ENCODE peak calls at places on chromosome 21, in five cellular contexts. U, Q, E, B and V are unnamed samples. For H3K4me1, the result is how much of the 10 kb centered on the place peaks cover.

GRCh38 chr21:25496825-25497482 is 110.3 kb downstream of the MRPL39 start:
- DNase-seq in U (no peak), Q (no peak), E (no peak), B (no peak), V (no peak)

GRCh38 chr21:43001316-43001715 is 27.0 kb downstream of the PKNOX1 start:
- DNase-seq in U (no peak), Q (no peak), E (no peak), B (no peak), V (no peak)

GRCh38 chr21:45004481-45005263 is 64.8 kb downstream of the SLX9 start:
- DNase-seq in U (no peak), Q (no peak), E (peak), B (no peak), V (no peak)

GRCh38 chr21:44927587-44928461 is 7.1 kb upstream of the ITGB2 start:
- DNase-seq in U (peak), Q (peak), E (peak), B (no peak), V (no peak)

GRCh38 chr21:46180778-46181391 is 3.4 kb downstream of the SPATC1L start:
- DNase-seq in U (no peak), Q (no peak), E (no peak), B (peak), V (no peak)

GRCh38 chr21:45994086-45994661 is 12.6 kb downstream of the COL6A1 start:
- DNase-seq in U (no peak), Q (no peak), E (peak), B (no peak), V (no peak)

GRCh38 chr21:46391773-46392172 is 66.9 kb upstream of the DIP2A start:
- DNase-seq in U (no peak), Q (no peak), E (peak), B (no peak), V (no peak)

GRCh38 chr21:43948740-43949498 is 63.2 kb upstream of the TRAPPC10 start:
- DNase-seq in U (no peak), Q (no peak), E (no peak), B (no peak), V (no peak)

GRCh38 chr21:45989355-45990048 is 7.9 kb downstream of the COL6A1 start:
- DNase-seq in U (no peak), Q (no peak), E (peak), B (no peak), V (no peak)

GRCh38 chr21:44855572-44855971 is 17.9 kb downstream of the PTTG1IP start:
- DNase-seq in U (no peak), Q (no peak), E (no peak), B (no peak), V (no peak)

GRCh38 chr21:35208117-35208516 is 159.0 kb upstream of the RUNX1 start:
- DNase-seq in U (no peak), Q (no peak), E (no peak), B (no peak), V (no peak)
- H3K4me1 ChIP-seq in U (under half), Q (under half), E (under half), B (under half), V (under half)

GRCh38 chr21:30996728-30997127 is 41.5 kb downstream of the KRTAP19-8 start:
- DNase-seq in U (peak), Q (no peak), E (no peak), B (peak), V (no peak)
- H3K4me1 ChIP-seq in U (under half), Q (under half), E (under half), B (under half), V (under half)

GRCh38 chr21:37700641-37701202 is 215.5 kb downstream of the KCNJ6 start:
- DNase-seq in U (peak), Q (peak), E (no peak), B (no peak), V (peak)

GRCh38 chr21:37695111-37695510 is 221.1 kb downstream of the KCNJ6 start:
- DNase-seq in U (no peak), Q (no peak), E (no peak), B (no peak), V (no peak)

GRCh38 chr21:37702241-37702640 is 214.0 kb downstream of the KCNJ6 start:
- DNase-seq in U (no peak), Q (no peak), E (no peak), B (no peak), V (no peak)

GRCh38 chr21:37699024-37699770 is 217.1 kb downstream of the KCNJ6 start:
- DNase-seq in U (no peak), Q (no peak), E (no peak), B (no peak), V (no peak)

DNA sequence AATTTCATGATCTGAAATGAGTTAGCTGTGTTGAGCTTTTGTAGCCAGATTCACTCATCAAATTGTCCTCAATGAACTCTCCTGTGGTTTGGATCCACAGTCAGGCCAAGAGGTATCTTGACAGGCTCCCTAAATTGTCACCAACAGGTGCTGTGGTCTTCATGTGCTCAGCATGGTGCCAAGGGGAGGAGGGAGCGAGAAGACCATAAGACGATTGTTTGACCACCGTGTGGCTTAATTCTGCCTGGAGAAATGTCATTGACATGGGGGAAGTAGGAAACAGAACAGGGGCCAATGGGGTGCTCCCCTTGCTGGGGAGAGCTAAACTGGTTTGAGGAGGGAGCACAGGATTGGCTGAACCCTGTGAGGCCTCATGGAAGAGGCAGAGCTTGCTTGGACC is 219.3 kb downstream of the KCNJ6 start:
- DNase-seq in U (no peak), Q (no peak), E (no peak), B (no peak), V (no peak)
- H3K4me1 ChIP-seq in U (under half), Q (under half), E (under half), B (under half), V (under half)

GRCh38 chr21:31446206-31446900 is 102.3 kb upstream of the TIAM1 start:
- DNase-seq in U (no peak), Q (peak), E (no peak), B (no peak), V (no peak)
- H3K4me1 ChIP-seq in U (under half), Q (under half), E (under half), B (under half), V (under half)

DNA sequence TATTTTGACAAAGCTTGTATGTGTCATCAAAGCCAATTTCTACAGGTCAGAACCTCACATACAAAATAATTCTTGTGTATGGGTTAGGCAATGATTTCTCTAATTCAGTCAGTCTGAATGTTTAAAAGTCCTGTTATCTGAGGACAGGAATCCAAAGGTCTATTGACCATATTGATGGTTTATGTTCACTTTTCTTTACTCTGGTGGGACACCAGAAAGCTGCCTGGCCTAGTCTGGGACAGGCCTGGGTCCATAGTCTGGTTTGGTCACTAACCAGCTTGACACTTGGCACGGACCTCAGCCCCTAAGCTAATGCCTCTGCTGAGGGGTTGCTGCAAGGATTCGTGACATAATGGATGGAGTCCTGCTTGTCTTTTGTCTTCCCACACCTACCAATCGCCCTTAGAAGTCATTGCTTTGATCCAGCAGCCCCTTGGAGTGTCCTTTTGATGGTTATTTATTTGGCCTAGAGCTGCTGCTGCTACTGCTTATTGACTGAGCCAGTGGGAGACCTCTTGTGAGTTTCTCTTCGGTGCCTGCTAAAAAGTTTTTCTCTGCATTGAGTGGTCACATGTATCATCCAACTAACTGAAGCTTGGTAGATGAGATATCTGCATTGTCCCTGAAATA is 15.7 kb downstream of the IFNAR2 start:
- DNase-seq in U (no peak), Q (no peak), E (no peak), B (no peak), V (no peak)
- H3K4me1 ChIP-seq in U (under half), Q (half or more), E (under half), B (under half), V (under half)

DNA sequence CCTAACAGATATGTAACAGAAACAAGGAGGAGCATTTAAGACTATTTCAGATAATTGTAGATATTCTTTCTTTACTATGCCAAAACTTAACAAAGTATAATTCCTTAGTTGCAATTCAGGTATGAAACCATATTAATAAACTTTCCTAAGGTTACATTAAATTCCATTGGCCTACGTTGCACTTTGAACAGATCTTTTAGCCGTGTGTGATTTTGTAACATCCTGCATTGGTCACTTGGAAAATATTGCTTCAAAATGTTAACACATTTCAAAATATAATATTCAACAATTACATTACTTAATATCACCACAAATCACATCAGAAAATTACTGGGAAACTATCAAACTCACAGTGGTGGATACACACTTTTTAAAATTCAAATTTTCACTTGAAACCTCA is 20.2 kb downstream of the ETS2 start:
- DNase-seq in U (no peak), Q (no peak), E (no peak), B (no peak), V (no peak)
- H3K4me1 ChIP-seq in U (under half), Q (under half), E (under half), B (under half), V (under half)